ENCODE peak calls at places on chromosomes 7 and 10, in eight cellular contexts. U is effector CD4-positive, alpha-beta T cell; O is T follicular helper cell; T is MV-4-11; X is cardiac muscle cell; A is T-helper 1 cell; M is esophagus muscularis mucosa; Q is mesothelial cell of epicardium. G is an unnamed sample.

GRCh38 chr7:104198673-104199278 is 9.0 kb downstream of the ORC5 start:
- DNase-seq in U (no peak), O (no peak), T (no peak), X (no peak), A (no peak), M (no peak), Q (no peak), G (no peak)

GRCh38 chr7:131431289-131431688 is 103.6 kb downstream of the MKLN1 start:
- DNase-seq in U (no peak), O (no peak), T (no peak), X (peak; percentile 71), A (no peak), M (no peak), Q (no peak), G (no peak)

GRCh38 chr10:114384181-114384580 is 20.1 kb downstream of the AFAP1L2 start:
- DNase-seq in U (no peak), O (no peak), T (no peak), X (no peak), A (no peak), M (no peak), Q (no peak), G (no peak)

GRCh38 chr7:13017325-13017853 is 330.0 kb downstream of the ARL4A start:
- DNase-seq in U (no peak), O (no peak), T (no peak), X (peak; percentile 54), A (no peak), M (no peak), Q (no peak), G (peak; percentile 57)

GRCh38 chr7:56447864-56448693 is 331.9 kb upstream of the NUPR2 start:
- DNase-seq in U (no peak), O (no peak), T (no peak), X (no peak), A (no peak), M (no peak), Q (no peak), G (no peak)

GRCh38 chr7:46811529-46811928 is 770.4 kb downstream of the TNS3 start:
- DNase-seq in U (no peak), O (no peak), T (no peak), X (peak; percentile 86), A (no peak), M (no peak), Q (no peak), G (peak; percentile 94)

GRCh38 chr7:116330961-116331360 is 120.6 kb downstream of the TES start:
- DNase-seq in U (no peak), O (no peak), T (no peak), X (peak; percentile 59), A (no peak), M (no peak), Q (no peak), G (no peak)

GRCh38 chr7:70830426-70830825 is 301.5 kb upstream of the GALNT17 start:
- DNase-seq in U (no peak), O (no peak), T (no peak), X (no peak), A (no peak), M (no peak), Q (no peak), G (no peak)

GRCh38 chr7:157129907-157130460 is 8.7 kb upstream of the UBE3C start:
- DNase-seq in U (no peak), O (no peak), T (no peak), X (no peak), A (no peak), M (no peak), Q (no peak), G (no peak)

GRCh38 chr10:122861724-122862161 is 16.1 kb upstream of the CUZD1 start:
- DNase-seq in U (no peak), O (no peak), T (no peak), X (peak; percentile 46), A (no peak), M (no peak), Q (no peak), G (no peak)

G was measured in HS-5.